ENCODE peak calls at places on chromosome X, in four cellular contexts. One of them, this sample, is unnamed.

GRCh38 chrX:39440734-39441305 is 639.6 kb downstream of the MID1IP1 start:
- DNase-seq in fibroblast of pulmonary artery: no peak
- DNase-seq in substantia nigra: no peak
- DNase-seq in stimulated activated CD8-positive, alpha-beta memory T cell treated with anti-CD3 and anti-CD28 coated beads, Interleukin-7, amount 100 ng/mL, for 1 hour: no peak
- DNase-seq in this sample: no peak

GRCh38 chrX:150365051-150365952 is 2.2 kb downstream of the MAMLD1 start:
- DNase-seq in fibroblast of pulmonary artery: peak
- DNase-seq in substantia nigra: peak
- DNase-seq in stimulated activated CD8-positive, alpha-beta memory T cell treated with anti-CD3 and anti-CD28 coated beads, Interleukin-7, amount 100 ng/mL, for 1 hour: peak
- DNase-seq in this sample: peak

GRCh38 chrX:84155938-84156337 is 32.1 kb downstream of the RPS6KA6 start:
- DNase-seq in fibroblast of pulmonary artery: no peak
- DNase-seq in substantia nigra: no peak
- DNase-seq in stimulated activated CD8-positive, alpha-beta memory T cell treated with anti-CD3 and anti-CD28 coated beads, Interleukin-7, amount 100 ng/mL, for 1 hour: no peak
- DNase-seq in this sample: no peak

GRCh38 chrX:133085785-133086184 is 11.1 kb downstream of the USP26 start:
- DNase-seq in fibroblast of pulmonary artery: no peak
- DNase-seq in substantia nigra: no peak
- DNase-seq in stimulated activated CD8-positive, alpha-beta memory T cell treated with anti-CD3 and anti-CD28 coated beads, Interleukin-7, amount 100 ng/mL, for 1 hour: no peak
- DNase-seq in this sample: no peak

GRCh38 chrX:30895331-30895730 is 6.3 kb upstream of the TAB3 start:
- DNase-seq in fibroblast of pulmonary artery: no peak
- DNase-seq in substantia nigra: no peak
- DNase-seq in stimulated activated CD8-positive, alpha-beta memory T cell treated with anti-CD3 and anti-CD28 coated beads, Interleukin-7, amount 100 ng/mL, for 1 hour: no peak
- DNase-seq in this sample: no peak

GRCh38 chrX:16394290-16394689 is 227.0 kb downstream of the MAGEB17 start:
- DNase-seq in fibroblast of pulmonary artery: no peak
- DNase-seq in substantia nigra: no peak
- DNase-seq in stimulated activated CD8-positive, alpha-beta memory T cell treated with anti-CD3 and anti-CD28 coated beads, Interleukin-7, amount 100 ng/mL, for 1 hour: no peak
- DNase-seq in this sample: no peak

GRCh38 chrX:153865321-153865580 is 20.7 kb downstream of the L1CAM start:
- DNase-seq in fibroblast of pulmonary artery: no peak
- DNase-seq in substantia nigra: no peak
- DNase-seq in stimulated activated CD8-positive, alpha-beta memory T cell treated with anti-CD3 and anti-CD28 coated beads, Interleukin-7, amount 100 ng/mL, for 1 hour: no peak
- DNase-seq in this sample: no peak

GRCh38 chrX:87098477-87098876 is 419.1 kb upstream of the KLHL4 start:
- DNase-seq in fibroblast of pulmonary artery: no peak
- DNase-seq in substantia nigra: no peak
- DNase-seq in stimulated activated CD8-positive, alpha-beta memory T cell treated with anti-CD3 and anti-CD28 coated beads, Interleukin-7, amount 100 ng/mL, for 1 hour: no peak
- DNase-seq in this sample: no peak

GRCh38 chrX:27889878-27890277 is 82.1 kb downstream of the MAGEB10 start:
- DNase-seq in fibroblast of pulmonary artery: no peak
- DNase-seq in substantia nigra: no peak
- DNase-seq in stimulated activated CD8-positive, alpha-beta memory T cell treated with anti-CD3 and anti-CD28 coated beads, Interleukin-7, amount 100 ng/mL, for 1 hour: no peak
- DNase-seq in this sample: no peak

GRCh38 chrX:124736553-124737240 is 390.3 kb downstream of the SH2D1A start:
- DNase-seq in fibroblast of pulmonary artery: no peak
- DNase-seq in substantia nigra: no peak
- DNase-seq in stimulated activated CD8-positive, alpha-beta memory T cell treated with anti-CD3 and anti-CD28 coated beads, Interleukin-7, amount 100 ng/mL, for 1 hour: peak
- DNase-seq in this sample: no peak

GRCh38 chrX:47802589-47802988 is 34.1 kb upstream of the ZNF81 start:
- DNase-seq in fibroblast of pulmonary artery: peak
- DNase-seq in substantia nigra: no peak
- DNase-seq in stimulated activated CD8-positive, alpha-beta memory T cell treated with anti-CD3 and anti-CD28 coated beads, Interleukin-7, amount 100 ng/mL, for 1 hour: no peak
- DNase-seq in this sample: no peak

GRCh38 chrX:9240956-9241355 is 207.0 kb upstream of the FAM9B start:
- DNase-seq in fibroblast of pulmonary artery: no peak
- DNase-seq in substantia nigra: no peak
- DNase-seq in stimulated activated CD8-positive, alpha-beta memory T cell treated with anti-CD3 and anti-CD28 coated beads, Interleukin-7, amount 100 ng/mL, for 1 hour: no peak
- DNase-seq in this sample: no peak

GRCh38 chrX:45851434-45851991 is 650.8 kb upstream of the DIPK2B start:
- DNase-seq in fibroblast of pulmonary artery: no peak
- DNase-seq in substantia nigra: no peak
- DNase-seq in stimulated activated CD8-positive, alpha-beta memory T cell treated with anti-CD3 and anti-CD28 coated beads, Interleukin-7, amount 100 ng/mL, for 1 hour: no peak
- DNase-seq in this sample: peak

GRCh38 chrX:121356139-121356849 is 308.9 kb downstream of the GLUD2 start:
- DNase-seq in fibroblast of pulmonary artery: no peak
- DNase-seq in substantia nigra: no peak
- DNase-seq in stimulated activated CD8-positive, alpha-beta memory T cell treated with anti-CD3 and anti-CD28 coated beads, Interleukin-7, amount 100 ng/mL, for 1 hour: no peak
- DNase-seq in this sample: no peak

GRCh38 chrX:122092978-122093377 is 1045.6 kb downstream of the GLUD2 start:
- DNase-seq in fibroblast of pulmonary artery: no peak
- DNase-seq in substantia nigra: no peak
- DNase-seq in stimulated activated CD8-positive, alpha-beta memory T cell treated with anti-CD3 and anti-CD28 coated beads, Interleukin-7, amount 100 ng/mL, for 1 hour: no peak
- DNase-seq in this sample: no peak

GRCh38 chrX:119895843-119896326 is at the start of gene AKAP14:
- DNase-seq in fibroblast of pulmonary artery: peak
- DNase-seq in substantia nigra: no peak
- DNase-seq in stimulated activated CD8-positive, alpha-beta memory T cell treated with anti-CD3 and anti-CD28 coated beads, Interleukin-7, amount 100 ng/mL, for 1 hour: no peak
- DNase-seq in this sample: no peak

GRCh38 chrX:150506486-150506885 is 61.9 kb upstream of the MTM1 start:
- DNase-seq in fibroblast of pulmonary artery: no peak
- DNase-seq in substantia nigra: no peak
- DNase-seq in stimulated activated CD8-positive, alpha-beta memory T cell treated with anti-CD3 and anti-CD28 coated beads, Interleukin-7, amount 100 ng/mL, for 1 hour: no peak
- DNase-seq in this sample: no peak

GRCh38 chrX:39262641-39263040 is 461.4 kb downstream of the MID1IP1 start:
- DNase-seq in fibroblast of pulmonary artery: no peak
- DNase-seq in substantia nigra: no peak
- DNase-seq in stimulated activated CD8-positive, alpha-beta memory T cell treated with anti-CD3 and anti-CD28 coated beads, Interleukin-7, amount 100 ng/mL, for 1 hour: no peak
- DNase-seq in this sample: no peak

GRCh38 chrX:41733939-41734338 is 10.0 kb downstream of the GPR82 start:
- DNase-seq in fibroblast of pulmonary artery: no peak
- DNase-seq in substantia nigra: no peak
- DNase-seq in stimulated activated CD8-positive, alpha-beta memory T cell treated with anti-CD3 and anti-CD28 coated beads, Interleukin-7, amount 100 ng/mL, for 1 hour: no peak
- DNase-seq in this sample: no peak

GRCh38 chrX:24525455-24525854 is 60.4 kb downstream of the PDK3 start:
- DNase-seq in fibroblast of pulmonary artery: no peak
- DNase-seq in substantia nigra: no peak
- DNase-seq in stimulated activated CD8-positive, alpha-beta memory T cell treated with anti-CD3 and anti-CD28 coated beads, Interleukin-7, amount 100 ng/mL, for 1 hour: no peak
- DNase-seq in this sample: no peak

GRCh38 chrX:140866446-140866845 is 135.9 kb upstream of the SPANXB1 start:
- DNase-seq in fibroblast of pulmonary artery: no peak
- DNase-seq in substantia nigra: no peak
- DNase-seq in stimulated activated CD8-positive, alpha-beta memory T cell treated with anti-CD3 and anti-CD28 coated beads, Interleukin-7, amount 100 ng/mL, for 1 hour: no peak
- DNase-seq in this sample: no peak

GRCh38 chrX:115023139-115023538 is 5.7 kb upstream of the IL13RA2 start:
- DNase-seq in fibroblast of pulmonary artery: peak
- DNase-seq in substantia nigra: no peak
- DNase-seq in stimulated activated CD8-positive, alpha-beta memory T cell treated with anti-CD3 and anti-CD28 coated beads, Interleukin-7, amount 100 ng/mL, for 1 hour: no peak
- DNase-seq in this sample: no peak

GRCh38 chrX:17692709-17693346 is 44.5 kb upstream of the SCML1 start:
- DNase-seq in fibroblast of pulmonary artery: peak
- DNase-seq in substantia nigra: no peak
- DNase-seq in stimulated activated CD8-positive, alpha-beta memory T cell treated with anti-CD3 and anti-CD28 coated beads, Interleukin-7, amount 100 ng/mL, for 1 hour: no peak
- DNase-seq in this sample: no peak

GRCh38 chrX:40207626-40208025 is 109.9 kb upstream of the BCOR start:
- DNase-seq in fibroblast of pulmonary artery: peak
- DNase-seq in substantia nigra: no peak
- DNase-seq in stimulated activated CD8-positive, alpha-beta memory T cell treated with anti-CD3 and anti-CD28 coated beads, Interleukin-7, amount 100 ng/mL, for 1 hour: no peak
- DNase-seq in this sample: no peak

GRCh38 chrX:46941341-46941740 is 29.1 kb downstream of the JADE3 start:
- DNase-seq in fibroblast of pulmonary artery: no peak
- DNase-seq in substantia nigra: no peak
- DNase-seq in stimulated activated CD8-positive, alpha-beta memory T cell treated with anti-CD3 and anti-CD28 coated beads, Interleukin-7, amount 100 ng/mL, for 1 hour: no peak
- DNase-seq in this sample: no peak

GRCh38 chrX:136585960-136586359 is 53.9 kb downstream of the VGLL1 start:
- DNase-seq in fibroblast of pulmonary artery: no peak
- DNase-seq in substantia nigra: no peak
- DNase-seq in stimulated activated CD8-positive, alpha-beta memory T cell treated with anti-CD3 and anti-CD28 coated beads, Interleukin-7, amount 100 ng/mL, for 1 hour: no peak
- DNase-seq in this sample: no peak

GRCh38 chrX:110241816-110242215 is 76.1 kb downstream of the AMMECR1 start:
- DNase-seq in fibroblast of pulmonary artery: peak
- DNase-seq in substantia nigra: no peak
- DNase-seq in stimulated activated CD8-positive, alpha-beta memory T cell treated with anti-CD3 and anti-CD28 coated beads, Interleukin-7, amount 100 ng/mL, for 1 hour: no peak
- DNase-seq in this sample: no peak

GRCh38 chrX:97876697-97877407 is 993.1 kb downstream of the RPA4 start:
- DNase-seq in fibroblast of pulmonary artery: no peak
- DNase-seq in substantia nigra: no peak
- DNase-seq in stimulated activated CD8-positive, alpha-beta memory T cell treated with anti-CD3 and anti-CD28 coated beads, Interleukin-7, amount 100 ng/mL, for 1 hour: no peak
- DNase-seq in this sample: no peak

GRCh38 chrX:108022491-108023089 is 22.3 kb upstream of the VSIG1 start:
- DNase-seq in fibroblast of pulmonary artery: peak
- DNase-seq in substantia nigra: no peak
- DNase-seq in stimulated activated CD8-positive, alpha-beta memory T cell treated with anti-CD3 and anti-CD28 coated beads, Interleukin-7, amount 100 ng/mL, for 1 hour: no peak
- DNase-seq in this sample: no peak

GRCh38 chrX:84144281-84144680 is 43.7 kb downstream of the RPS6KA6 start:
- DNase-seq in fibroblast of pulmonary artery: no peak
- DNase-seq in substantia nigra: no peak
- DNase-seq in stimulated activated CD8-positive, alpha-beta memory T cell treated with anti-CD3 and anti-CD28 coated beads, Interleukin-7, amount 100 ng/mL, for 1 hour: no peak
- DNase-seq in this sample: no peak

GRCh38 chrX:39527045-39527444 is 570.7 kb downstream of the BCOR start:
- DNase-seq in fibroblast of pulmonary artery: peak
- DNase-seq in substantia nigra: no peak
- DNase-seq in stimulated activated CD8-positive, alpha-beta memory T cell treated with anti-CD3 and anti-CD28 coated beads, Interleukin-7, amount 100 ng/mL, for 1 hour: no peak
- DNase-seq in this sample: no peak

GRCh38 chrX:78759081-78759480 is 11.6 kb downstream of the LPAR4 start:
- DNase-seq in fibroblast of pulmonary artery: no peak
- DNase-seq in substantia nigra: no peak
- DNase-seq in stimulated activated CD8-positive, alpha-beta memory T cell treated with anti-CD3 and anti-CD28 coated beads, Interleukin-7, amount 100 ng/mL, for 1 hour: no peak
- DNase-seq in this sample: no peak

GRCh38 chrX:107773206-107773605 is 2.4 kb downstream of the TSC22D3 start:
- DNase-seq in fibroblast of pulmonary artery: no peak
- DNase-seq in substantia nigra: no peak
- DNase-seq in stimulated activated CD8-positive, alpha-beta memory T cell treated with anti-CD3 and anti-CD28 coated beads, Interleukin-7, amount 100 ng/mL, for 1 hour: no peak
- DNase-seq in this sample: no peak

GRCh38 chrX:46326161-46326560 is 219.1 kb downstream of the ZNF674 start:
- DNase-seq in fibroblast of pulmonary artery: peak
- DNase-seq in substantia nigra: no peak
- DNase-seq in stimulated activated CD8-positive, alpha-beta memory T cell treated with anti-CD3 and anti-CD28 coated beads, Interleukin-7, amount 100 ng/mL, for 1 hour: no peak
- DNase-seq in this sample: no peak

GRCh38 chrX:84501798-84502628 is at the start of gene HDX:
- DNase-seq in fibroblast of pulmonary artery: peak
- DNase-seq in substantia nigra: peak
- DNase-seq in stimulated activated CD8-positive, alpha-beta memory T cell treated with anti-CD3 and anti-CD28 coated beads, Interleukin-7, amount 100 ng/mL, for 1 hour: peak
- DNase-seq in this sample: peak

GRCh38 chrX:118396113-118396512 is 50.2 kb downstream of the WDR44 start:
- DNase-seq in fibroblast of pulmonary artery: no peak
- DNase-seq in substantia nigra: no peak
- DNase-seq in stimulated activated CD8-positive, alpha-beta memory T cell treated with anti-CD3 and anti-CD28 coated beads, Interleukin-7, amount 100 ng/mL, for 1 hour: no peak
- DNase-seq in this sample: no peak

GRCh38 chrX:38717871-38718270 is 83.4 kb upstream of the MID1IP1 start:
- DNase-seq in fibroblast of pulmonary artery: peak
- DNase-seq in substantia nigra: no peak
- DNase-seq in stimulated activated CD8-positive, alpha-beta memory T cell treated with anti-CD3 and anti-CD28 coated beads, Interleukin-7, amount 100 ng/mL, for 1 hour: no peak
- DNase-seq in this sample: no peak

GRCh38 chrX:97529801-97530200 is 646.1 kb downstream of the RPA4 start:
- DNase-seq in fibroblast of pulmonary artery: peak
- DNase-seq in substantia nigra: no peak
- DNase-seq in stimulated activated CD8-positive, alpha-beta memory T cell treated with anti-CD3 and anti-CD28 coated beads, Interleukin-7, amount 100 ng/mL, for 1 hour: no peak
- DNase-seq in this sample: no peak

GRCh38 chrX:20320461-20321159 is 53.9 kb upstream of the RPS6KA3 start:
- DNase-seq in fibroblast of pulmonary artery: no peak
- DNase-seq in substantia nigra: no peak
- DNase-seq in stimulated activated CD8-positive, alpha-beta memory T cell treated with anti-CD3 and anti-CD28 coated beads, Interleukin-7, amount 100 ng/mL, for 1 hour: no peak
- DNase-seq in this sample: no peak

This sample was measured in neural crest cell.